ENCODE peak calls at places on chromosomes 13 and 19, in eight cellular contexts. U, Z, Q, J, K, W, V and Y are unnamed samples.

GRCh38 chr19:51712461-51713081 is 11.2 kb downstream of the HAS1 start:
- DNase-seq in U (no peak), Z (no peak), Q (peak; percentile 85), J (peak; percentile 35), K (no peak), W (no peak), V (no peak), Y (no peak)

GRCh38 chr13:93882086-93882651 is 597.3 kb downstream of the DCT start:
- DNase-seq in U (no peak), Z (no peak), Q (no peak), J (peak; percentile 72), K (no peak), W (no peak), V (no peak), Y (no peak)

GRCh38 chr19:14048439-14049153 is 13.3 kb downstream of the PALM3 start:
- DNase-seq in U (peak; percentile 59), Z (no peak), Q (peak; percentile 95), J (no peak), K (peak; percentile 63), W (peak; percentile 72), V (peak; percentile 81), Y (peak; percentile 80)

GRCh38 chr13:65808061-65808460 is 1422.1 kb downstream of the PCDH9 start:
- DNase-seq in U (no peak), Z (no peak), Q (no peak), J (peak; percentile 49), K (no peak), W (no peak), V (no peak), Y (no peak)

GRCh38 chr13:23723463-23723862 is 153.3 kb downstream of the TNFRSF19 start:
- DNase-seq in U (no peak), Z (no peak), Q (no peak), J (peak; percentile 78), K (no peak), W (no peak), V (no peak), Y (no peak)

GRCh38 chr19:49447485-49448431 is 3.9 kb downstream of the PIH1D1 start:
- DNase-seq in U (peak; percentile 25), Z (peak; percentile 53), Q (peak; percentile 93), J (peak; percentile 8), K (no peak), W (no peak), V (peak; percentile 58), Y (peak; percentile 50)

GRCh38 chr19:11338164-11338563 is 1.3 kb downstream of the RAB3D start:
- DNase-seq in U (no peak), Z (peak; percentile 11), Q (no peak), J (no peak), K (no peak), W (peak; percentile 54), V (peak; percentile 58), Y (peak; percentile 70)

GRCh38 chr19:34173145-34173956 is 1.0 kb downstream of the LSM14A start:
- DNase-seq in U (peak; percentile 40), Z (peak; percentile 44), Q (peak; percentile 87), J (peak; percentile 27), K (no peak), W (peak; percentile 65), V (peak; percentile 72), Y (peak; percentile 86)

GRCh38 chr19:4831351-4832340 is at the start of gene TICAM1:
- DNase-seq in U (peak; percentile 71), Z (peak; percentile 84), Q (peak; percentile 59), J (peak; percentile 65), K (peak; percentile 60), W (peak; percentile 90), V (peak; percentile 90), Y (peak; percentile 87)

GRCh38 chr19:43527860-43528622 is 1.0 kb upstream of the ETHE1 start:
- DNase-seq in U (peak; percentile 75), Z (no peak), Q (no peak), J (no peak), K (no peak), W (peak; percentile 51), V (peak; percentile 57), Y (peak; percentile 57)

GRCh38 chr13:74133657-74134201 is 475 bp downstream of the KLF12 start:
- DNase-seq in U (peak; percentile 73), Z (peak; percentile 89), Q (peak; percentile 93), J (peak; percentile 95), K (peak; percentile 85), W (peak; percentile 84), V (peak; percentile 82), Y (peak; percentile 82)

GRCh38 chr19:38433268-38433733 is at the start of gene RYR1:
- DNase-seq in U (peak; percentile 59), Z (peak; percentile 71), Q (peak; percentile 96), J (no peak), K (peak; percentile 11), W (peak; percentile 40), V (peak; percentile 47), Y (peak; percentile 47)

GRCh38 chr19:13825489-13826475 is 30.5 kb downstream of the ZSWIM4 start:
- DNase-seq in U (no peak), Z (no peak), Q (peak; percentile 95), J (no peak), K (no peak), W (no peak), V (peak; percentile 67), Y (no peak)

GRCh38 chr13:111972261-111972780 is 94.6 kb upstream of the SOX1 start:
- DNase-seq in U (no peak), Z (no peak), Q (no peak), J (no peak), K (no peak), W (no peak), V (no peak), Y (no peak)

GRCh38 chr13:30766957-30767603 is 31.7 kb downstream of the ALOX5AP start:
- DNase-seq in U (no peak), Z (no peak), Q (no peak), J (no peak), K (no peak), W (no peak), V (no peak), Y (no peak)

GRCh38 chr13:63408227-63409202 is 1992.9 kb upstream of the PCDH20 start:
- DNase-seq in U (no peak), Z (no peak), Q (no peak), J (peak; percentile 50), K (no peak), W (no peak), V (no peak), Y (no peak)

GRCh38 chr13:94119360-94119936 is 360.0 kb downstream of the DCT start:
- DNase-seq in U (no peak), Z (no peak), Q (no peak), J (no peak), K (no peak), W (peak; percentile 62), V (peak; percentile 67), Y (peak; percentile 79)

GRCh38 chr19:27522223-27522622 is 1690.7 kb downstream of the UQCRFS1 start:
- DNase-seq in U (no peak), Z (no peak), Q (no peak), J (no peak), K (no peak), W (no peak), V (no peak), Y (no peak)

GRCh38 chr19:19634516-19635312 is 6.7 kb upstream of the LPAR2 start:
- DNase-seq in U (no peak), Z (no peak), Q (no peak), J (no peak), K (no peak), W (no peak), V (no peak), Y (no peak)

GRCh38 chr13:40974460-40975407 is 44.4 kb downstream of the ELF1 start:
- DNase-seq in U (peak; percentile 67), Z (no peak), Q (peak; percentile 64), J (peak; percentile 66), K (no peak), W (peak; percentile 20), V (no peak), Y (peak; percentile 55)

GRCh38 chr13:106709509-106709908 is 141.6 kb upstream of the ARGLU1 start:
- DNase-seq in U (peak; percentile 3), Z (peak; percentile 26), Q (no peak), J (no peak), K (no peak), W (no peak), V (no peak), Y (no peak)

GRCh38 chr13:75384881-75385707 is 96.9 kb downstream of the TBC1D4 start:
- DNase-seq in U (no peak), Z (no peak), Q (no peak), J (no peak), K (no peak), W (no peak), V (no peak), Y (no peak)
- H3K4me1 ChIP-seq in U (peaks cover 20% of the 10 kb centered on the region), Z (no peaks in the 10 kb centered on the region), Q (no peaks in the 10 kb centered on the region), J (no peaks in the 10 kb centered on the region), K (no peaks in the 10 kb centered on the region), W (no peaks in the 10 kb centered on the region), V (no peaks in the 10 kb centered on the region), Y (no peaks in the 10 kb centered on the region)

GRCh38 chr13:50268500-50268899 is 253.3 kb downstream of the KCNRG start:
- DNase-seq in U (no peak), Z (no peak), Q (no peak), J (peak; percentile 5), K (no peak), W (no peak), V (no peak), Y (no peak)
- TF ChIP-seq CTCF in U (peak; percentile 19), Z (no peak), Q (no peak), J (peak; percentile 11), K (no peak), W (no peak), V (no peak), Y (no peak)

GRCh38 chr13:55497486-55497885 is 1643.2 kb upstream of the PRR20A start:
- DNase-seq in U (no peak), Z (no peak), Q (peak; percentile 48), J (no peak), K (no peak), W (no peak), V (no peak), Y (no peak)
- H3K4me1 ChIP-seq in U (no peaks in the 10 kb centered on the region), Z (no peaks in the 10 kb centered on the region), Q (no peaks in the 10 kb centered on the region), J (no peaks in the 10 kb centered on the region), K (no peaks in the 10 kb centered on the region), W (no peaks in the 10 kb centered on the region), V (no peaks in the 10 kb centered on the region), Y (no peaks in the 10 kb centered on the region)

GRCh38 chr19:21698215-21698614 is 69.2 kb downstream of the ZNF100 start:
- DNase-seq in U (peak; percentile 7), Z (no peak), Q (no peak), J (peak; percentile 1), K (no peak), W (no peak), V (no peak), Y (peak; percentile 25)
- TF ChIP-seq CTCF in U (peak; percentile 61), Z (peak; percentile 75), Q (peak; percentile 80), J (peak; percentile 37), K (peak; percentile 78), W (peak; percentile 59), V (peak; percentile 36), Y (peak; percentile 61)

GRCh38 chr19:15328312-15328711 is 4.0 kb downstream of the BRD4 start:
- DNase-seq in U (no peak), Z (no peak), Q (no peak), J (no peak), K (no peak), W (no peak), V (no peak), Y (no peak)
- H3K4me1 ChIP-seq in U (peaks cover 72% of the 10 kb centered on the region), Z (peaks cover 79% of the 10 kb centered on the region), Q (peaks cover 4% of the 10 kb centered on the region), J (peaks cover 30% of the 10 kb centered on the region), K (peaks cover 77% of the 10 kb centered on the region), W (peaks cover 68% of the 10 kb centered on the region), V (peaks cover 69% of the 10 kb centered on the region), Y (peaks cover 19% of the 10 kb centered on the region)